ENCODE peak calls at places on chromosomes 11 and 22, in nine cellular contexts. R, X, K, I, G, L, J, W and V are unnamed samples. For H3K4me1, the result is how much of the 10 kb centered on the place peaks cover.

GRCh38 chr22:39932918-39933649 is 27.1 kb upstream of the TMA7B start:
- DNase-seq in R (no peak), X (no peak), K (no peak), I (no peak), G (no peak), L (peak), J (no peak), W (no peak), V (peak)

GRCh38 chr11:14408612-14409011 is 49.6 kb upstream of the RRAS2 start:
- DNase-seq in R (no peak), X (no peak), K (no peak), I (no peak), G (no peak), L (no peak), J (no peak), W (no peak), V (no peak)

GRCh38 chr11:31199403-31199802 is 170.1 kb downstream of the DCDC1 start:
- DNase-seq in R (no peak), X (no peak), K (no peak), I (no peak), G (no peak), L (no peak), J (no peak), W (no peak), V (no peak)

GRCh38 chr11:19156892-19157291 is 39.9 kb downstream of the ZDHHC13 start:
- DNase-seq in R (no peak), X (no peak), K (no peak), I (no peak), G (no peak), L (no peak), J (no peak), W (no peak), V (no peak)

GRCh38 chr22:42366815-42367581 is 65.2 kb downstream of the NFAM1 start:
- DNase-seq in R (no peak), X (peak), K (no peak), I (peak), G (no peak), L (no peak), J (no peak), W (no peak), V (no peak)

GRCh38 chr11:104625246-104625645 is 273.0 kb downstream of the CASP12 start:
- DNase-seq in R (no peak), X (no peak), K (no peak), I (no peak), G (peak), L (no peak), J (no peak), W (no peak), V (no peak)

GRCh38 chr22:23705358-23705757 is 14.5 kb downstream of the RGL4 start:
- DNase-seq in R (no peak), X (no peak), K (no peak), I (no peak), G (no peak), L (no peak), J (no peak), W (no peak), V (no peak)

GRCh38 chr11:100731471-100731870 is 44.4 kb downstream of the ARHGAP42 start:
- DNase-seq in R (no peak), X (no peak), K (no peak), I (no peak), G (no peak), L (no peak), J (no peak), W (no peak), V (no peak)

GRCh38 chr11:112797072-112797471 is 164.1 kb upstream of the NCAM1 start:
- DNase-seq in R (peak), X (no peak), K (no peak), I (no peak), G (no peak), L (no peak), J (no peak), W (no peak), V (no peak)

GRCh38 chr11:96254087-96254486 is 88.9 kb downstream of the MAML2 start:
- DNase-seq in R (no peak), X (no peak), K (no peak), I (peak), G (peak), L (no peak), J (no peak), W (no peak), V (no peak)

GRCh38 chr11:124869856-124870387 is 4.7 kb downstream of the ROBO3 start:
- DNase-seq in R (no peak), X (no peak), K (no peak), I (no peak), G (no peak), L (no peak), J (no peak), W (no peak), V (no peak)

GRCh38 chr22:38925571-38926041 is 31.8 kb upstream of the APOBEC3A start:
- DNase-seq in R (no peak), X (no peak), K (no peak), I (no peak), G (peak), L (no peak), J (no peak), W (no peak), V (no peak)

GRCh38 chr11:130043575-130043974 is 26.1 kb upstream of the APLP2 start:
- DNase-seq in R (no peak), X (no peak), K (no peak), I (no peak), G (no peak), L (no peak), J (no peak), W (no peak), V (no peak)

GRCh38 chr22:26986884-26987283 is 329.5 kb downstream of the MIAT start:
- DNase-seq in R (no peak), X (no peak), K (no peak), I (no peak), G (no peak), L (no peak), J (no peak), W (no peak), V (no peak)
- H3K4me3 ChIP-seq in R (no peak), X (no peak), K (no peak), I (no peak), G (no peak), L (no peak), J (no peak), W (no peak), V (no peak)

DNA sequence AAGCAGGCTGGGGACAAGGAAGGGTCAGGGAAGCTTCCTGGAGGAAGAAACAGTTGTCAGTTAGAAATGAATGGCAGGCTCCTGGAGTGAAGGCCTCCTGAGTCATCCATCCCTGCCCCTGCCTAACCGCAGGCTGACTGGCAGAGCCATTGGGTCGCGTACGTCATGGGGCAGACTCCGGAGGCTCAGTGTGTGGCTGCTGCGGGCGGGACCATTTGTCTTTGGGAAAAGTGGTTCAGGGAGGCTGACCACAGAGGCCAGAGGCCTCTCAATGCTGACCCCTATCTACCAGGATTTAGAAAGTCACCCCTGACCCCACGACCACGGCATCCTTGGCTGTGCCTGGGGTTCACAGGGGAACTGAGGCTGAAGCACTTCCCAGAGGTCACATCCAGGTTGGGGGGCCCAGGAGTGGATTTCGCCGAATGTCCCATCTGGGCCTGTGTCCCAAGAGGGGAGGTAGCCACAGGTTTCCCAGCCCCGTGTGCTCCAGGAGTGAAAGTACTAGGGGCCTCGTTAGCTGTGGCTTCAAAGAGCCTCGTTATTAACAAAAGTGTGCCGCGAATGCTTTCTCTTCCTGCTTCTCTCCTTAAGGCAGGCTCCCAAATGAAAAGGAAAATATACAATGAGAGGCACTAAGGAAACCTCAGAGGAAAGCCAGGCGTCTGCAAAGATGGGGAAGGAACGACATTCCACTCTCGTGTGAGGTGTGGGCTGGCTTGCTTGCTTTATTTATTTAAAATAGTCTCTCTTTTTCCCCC is 58.9 kb downstream of the FLRT1 start:
- DNase-seq in R (peak), X (no peak), K (no peak), I (no peak), G (peak), L (peak), J (no peak), W (peak), V (no peak)
- H3K4me1 ChIP-seq in R (half or more), X (under half), K (under half), I (under half), G (under half), L (half or more), J (under half), W (under half), V (under half)

DNA sequence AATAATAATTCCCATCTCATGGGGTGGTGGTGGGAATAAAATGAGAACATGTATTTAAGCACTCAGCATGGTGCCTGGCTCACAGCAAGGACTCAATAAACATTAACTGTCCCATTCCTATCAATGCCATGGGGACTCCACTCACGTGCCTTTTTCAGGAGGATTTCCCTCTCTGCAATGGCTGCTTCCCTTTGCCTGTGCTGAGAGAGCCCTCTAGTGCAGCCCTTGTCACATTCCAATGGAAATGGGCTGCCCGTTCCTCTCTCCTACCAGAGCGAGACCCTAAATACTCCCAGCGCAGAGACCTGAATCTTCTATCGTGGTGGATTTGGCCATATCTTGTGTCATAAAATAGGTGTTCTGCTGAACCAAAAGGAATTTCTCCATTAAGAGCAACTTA is 621.5 kb upstream of the B3GAT1 start:
- DNase-seq in R (no peak), X (no peak), K (no peak), I (no peak), G (no peak), L (no peak), J (no peak), W (no peak), V (no peak)
- TF ChIP-seq CTCF in R (no peak), X (peak), K (no peak), I (no peak), G (no peak), L (no peak), J (peak), W (no peak), V (peak)

GRCh38 chr11:45688472-45689033 is 23.1 kb upstream of the CHST1 start:
- DNase-seq in R (no peak), X (no peak), K (peak), I (no peak), G (no peak), L (no peak), J (no peak), W (no peak), V (no peak)

GRCh38 chr11:45687836-45688235 is 22.4 kb upstream of the CHST1 start:
- DNase-seq in R (no peak), X (no peak), K (peak), I (no peak), G (no peak), L (no peak), J (no peak), W (no peak), V (no peak)

DNA sequence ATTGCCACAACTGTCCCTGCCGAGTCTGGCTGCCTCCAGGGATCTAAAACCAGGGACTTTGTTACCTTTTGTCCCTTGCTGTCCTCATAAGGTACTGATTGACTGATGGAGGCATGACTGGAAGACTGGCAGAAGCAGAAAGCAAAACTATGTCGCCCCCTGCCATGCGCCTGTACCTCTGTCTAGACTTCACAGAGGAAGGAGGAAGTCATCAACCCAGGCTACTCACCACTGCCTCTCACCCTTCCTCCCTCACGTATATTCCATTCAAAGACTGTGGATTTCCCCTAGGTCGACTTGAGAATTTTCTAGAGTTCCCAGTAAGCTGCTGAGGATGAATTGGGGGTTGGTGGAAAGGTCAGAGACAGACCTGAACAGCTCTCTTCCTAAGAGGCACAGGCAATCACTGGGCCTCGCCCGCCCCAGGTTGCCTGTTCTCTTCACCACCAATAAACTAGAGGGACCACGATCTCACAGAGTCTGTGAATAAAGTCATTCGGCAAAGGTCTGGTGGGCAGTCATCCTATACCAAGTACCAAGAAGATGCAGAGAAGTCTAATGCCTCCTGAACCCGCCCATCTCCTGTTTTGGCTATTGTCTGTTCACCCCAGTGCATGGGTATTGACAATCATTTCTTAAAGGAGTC is 27.5 kb upstream of the CHST1 start:
- DNase-seq in R (no peak), X (no peak), K (peak), I (no peak), G (no peak), L (no peak), J (no peak), W (no peak), V (no peak)
- H3K4me3 ChIP-seq in R (no peak), X (no peak), K (no peak), I (no peak), G (no peak), L (no peak), J (no peak), W (no peak), V (no peak)

DNA sequence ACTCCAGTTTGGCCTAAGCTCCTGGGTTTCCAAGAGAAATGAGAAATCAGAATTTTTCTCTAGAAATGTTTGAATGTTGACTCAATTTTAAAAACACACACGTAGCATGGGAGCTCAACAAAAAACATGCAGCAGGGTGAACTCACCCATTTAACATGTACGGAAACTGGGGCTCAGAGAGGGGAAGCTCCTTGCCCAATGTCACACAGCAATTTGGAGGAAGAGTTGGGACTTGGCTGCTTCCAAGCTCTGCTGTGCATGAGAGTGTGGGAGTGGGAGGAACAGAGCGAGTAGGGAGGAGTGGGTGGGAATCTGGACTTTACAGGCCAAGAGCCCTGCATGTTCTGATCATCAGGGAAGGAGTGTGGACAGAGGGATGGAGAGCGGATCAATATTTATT is 5.9 kb downstream of the TPST2 start:
- DNase-seq in R (no peak), X (no peak), K (peak), I (no peak), G (no peak), L (no peak), J (no peak), W (no peak), V (no peak)
- H3K4me1 ChIP-seq in R (under half), X (under half), K (half or more), I (under half), G (under half), L (under half), J (half or more), W (under half), V (under half)

GRCh38 chr11:46117842-46118241 is 3.4 kb downstream of the PHF21A start:
- DNase-seq in R (no peak), X (no peak), K (no peak), I (no peak), G (no peak), L (no peak), J (no peak), W (no peak), V (no peak)
- TF ChIP-seq CTCF in R (peak), X (no peak), K (no peak), I (no peak), G (peak), L (peak), J (peak), W (no peak), V (no peak)

GRCh38 chr22:27218012-27218483 is 560.7 kb downstream of the MIAT start:
- DNase-seq in R (no peak), X (no peak), K (no peak), I (no peak), G (no peak), L (no peak), J (no peak), W (no peak), V (no peak)
- H3K4me3 ChIP-seq in R (no peak), X (no peak), K (no peak), I (no peak), G (no peak), L (no peak), J (no peak), W (no peak), V (no peak)

GRCh38 chr11:66107600-66108151 is 37.6 kb downstream of the PACS1 start:
- DNase-seq in R (no peak), X (no peak), K (no peak), I (no peak), G (no peak), L (no peak), J (no peak), W (no peak), V (no peak)
- H3K4me1 ChIP-seq in R (under half), X (under half), K (half or more), I (under half), G (under half), L (half or more), J (under half), W (under half), V (under half)